ENCODE peak calls at places on chromosomes 3 and 15, in eight cellular contexts. I is sigmoid colon, N is mammary epithelial cell, P is lower lobe of right lung, K is adrenal gland, E is endothelial cell, C is A549, M is IMR-90. G is an unnamed sample.

GRCh38 chr15:72502220-72502809 is 28.2 kb downstream of the ARIH1 start:
- DNase-seq in I (no peak), K (no peak), M (no peak), N (no peak), P (no peak), E (no peak), C (no peak), G (no peak)

GRCh38 chr3:48595526-48596121 is 495 bp upstream of the COL7A1 start:
- DNase-seq in M (peak), K (peak), I (no peak), N (peak), P (no peak), E (no peak), C (peak), G (peak)

GRCh38 chr3:82509951-82510603 is 748.6 kb upstream of the GBE1 start:
- DNase-seq in K (no peak), N (peak), C (no peak), I (no peak), E (no peak), P (no peak), M (no peak), G (no peak)

GRCh38 chr3:98918586-98918985 is 17.1 kb upstream of the DCBLD2 start:
- DNase-seq in K (no peak), N (no peak), P (no peak), C (no peak), I (no peak), M (peak), E (no peak), G (peak)

GRCh38 chr3:28294667-28295413 is 53.4 kb downstream of the CMC1 start:
- DNase-seq in I (no peak), M (no peak), E (no peak), N (no peak), P (no peak), C (no peak), K (no peak), G (no peak)

GRCh38 chr3:29642393-29643033 is 361.6 kb downstream of the RBMS3 start:
- DNase-seq in N (peak), K (peak), E (no peak), M (peak), C (no peak), P (no peak), I (no peak), G (peak)

GRCh38 chr3:13110678-13111116 is 37.5 kb upstream of the IQSEC1 start:
- DNase-seq in K (no peak), N (peak), P (peak), I (no peak), E (no peak), M (no peak), C (no peak), G (no peak)

GRCh38 chr3:139520028-139520737 is 19.4 kb downstream of the RBP1 start:
- DNase-seq in C (peak), I (no peak), N (peak), M (peak), E (peak), K (no peak), P (no peak), G (peak)

GRCh38 chr3:167851171-167851570 is 115.7 kb downstream of the SERPINI1 start:
- DNase-seq in K (no peak), E (no peak), M (peak), P (no peak), N (no peak), C (no peak), I (no peak), G (peak)

GRCh38 chr3:160935413-160936095 is 169.6 kb downstream of the B3GALNT1 start:
- DNase-seq in C (no peak), N (no peak), M (no peak), E (no peak), P (no peak), I (no peak), K (peak), G (no peak)

GRCh38 chr15:38563723-38564519 is 693 bp downstream of the RASGRP1 start:
- DNase-seq in N (peak), K (peak), E (peak), M (peak), I (no peak), C (peak), P (peak), G (peak)

GRCh38 chr15:58036579-58036978 is 28.9 kb downstream of the ALDH1A2 start:
- DNase-seq in E (no peak), N (no peak), M (no peak), K (no peak), P (no peak), I (no peak), C (no peak), G (no peak)

GRCh38 chr3:37243811-37244748 is 69.7 kb upstream of the LRRFIP2 start:
- DNase-seq in M (peak), I (peak), K (peak), P (peak), C (peak), E (peak), N (peak), G (peak)

GRCh38 chr3:158718490-158719170 is 13.6 kb downstream of the RARRES1 start:
- DNase-seq in M (peak), K (no peak), I (no peak), P (no peak), E (no peak), N (peak), C (peak), G (peak)

GRCh38 chr15:28017423-28017924 is 81.6 kb downstream of the OCA2 start:
- DNase-seq in I (no peak), E (no peak), N (no peak), K (no peak), P (no peak), M (no peak), C (no peak), G (no peak)

GRCh38 chr3:186281172-186281571 is 80.9 kb downstream of the DGKG start:
- DNase-seq in K (no peak), I (no peak), E (no peak), M (peak), C (no peak), P (no peak), N (peak), G (peak)

GRCh38 chr15:95620934-95621579 is 709.4 kb upstream of the NR2F2 start:
- DNase-seq in N (peak), M (peak), C (no peak), I (no peak), E (no peak), K (no peak), P (no peak), G (peak)

GRCh38 chr15:95610945-95611344 is 719.6 kb upstream of the NR2F2 start:
- DNase-seq in P (no peak), K (no peak), E (no peak), N (no peak), C (no peak), I (no peak), M (no peak), G (no peak)

GRCh38 chr15:95616306-95616705 is 714.2 kb upstream of the NR2F2 start:
- DNase-seq in E (no peak), I (no peak), N (no peak), C (no peak), M (no peak), P (no peak), K (no peak), G (no peak)

DNA sequence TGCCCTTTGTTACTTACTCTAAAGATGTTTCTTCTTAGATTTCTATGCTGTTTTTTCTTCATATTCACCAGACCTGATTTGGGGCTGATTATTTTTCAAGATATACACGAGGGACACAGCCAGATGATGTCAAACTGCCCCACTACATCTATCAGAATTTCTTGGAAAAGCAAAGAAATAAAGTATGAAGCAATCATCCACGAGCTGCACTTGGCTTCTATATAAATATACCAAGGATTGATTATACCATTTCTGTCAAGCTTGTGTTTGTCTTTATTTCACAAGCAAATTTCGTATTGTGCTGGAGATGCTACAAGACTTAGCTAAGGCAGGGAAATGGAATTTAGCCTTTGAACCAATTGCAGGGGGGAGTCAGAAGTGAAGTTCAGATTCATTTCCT is 715.1 kb upstream of the NR2F2 start:
- DNase-seq in C (no peak), I (no peak), M (peak), P (no peak), N (no peak), K (no peak), E (no peak), G (no peak)
- TF ChIP-seq CTCF in C (no peak), I (no peak), M (no peak), P (no peak), N (no peak), K (no peak), E (no peak), G (no peak)

GRCh38 chr3:1728510-1728909 is 370.2 kb upstream of the CNTN4 start:
- DNase-seq in E (no peak), P (no peak), M (no peak), C (no peak), I (no peak), K (no peak), N (no peak), G (no peak)

GRCh38 chr3:1727242-1727641 is 371.4 kb upstream of the CNTN4 start:
- DNase-seq in K (no peak), N (no peak), P (no peak), M (no peak), I (no peak), C (no peak), E (no peak), G (no peak)

GRCh38 chr3:1723726-1724125 is 374.9 kb upstream of the CNTN4 start:
- DNase-seq in E (no peak), M (no peak), C (no peak), N (peak), P (no peak), I (no peak), K (no peak), G (no peak)

DNA sequence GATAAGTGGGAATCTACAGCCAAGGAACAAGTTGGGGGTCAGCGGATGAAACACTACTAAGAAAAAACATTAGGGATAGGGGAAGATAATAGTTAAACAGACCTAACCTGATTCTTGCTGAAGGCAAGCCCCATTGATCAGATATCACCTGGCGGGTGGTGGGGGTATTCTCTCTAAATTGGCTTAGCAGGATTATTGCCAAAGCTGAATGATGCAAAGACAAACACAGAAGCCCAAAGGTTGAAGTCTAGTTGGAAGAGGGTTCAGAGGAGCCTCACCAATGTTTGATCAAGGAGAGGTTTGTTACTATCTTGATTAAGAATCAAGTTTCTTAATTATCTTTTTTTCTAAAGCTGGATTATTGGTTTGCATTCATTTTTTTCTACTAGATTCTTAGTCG is 371.9 kb upstream of the CNTN4 start:
- DNase-seq in K (no peak), N (no peak), I (no peak), P (no peak), E (no peak), C (no peak), M (no peak), G (no peak)
- TF ChIP-seq CTCF in K (no peak), N (no peak), I (no peak), P (no peak), E (no peak), C (no peak), M (no peak), G (no peak)

DNA sequence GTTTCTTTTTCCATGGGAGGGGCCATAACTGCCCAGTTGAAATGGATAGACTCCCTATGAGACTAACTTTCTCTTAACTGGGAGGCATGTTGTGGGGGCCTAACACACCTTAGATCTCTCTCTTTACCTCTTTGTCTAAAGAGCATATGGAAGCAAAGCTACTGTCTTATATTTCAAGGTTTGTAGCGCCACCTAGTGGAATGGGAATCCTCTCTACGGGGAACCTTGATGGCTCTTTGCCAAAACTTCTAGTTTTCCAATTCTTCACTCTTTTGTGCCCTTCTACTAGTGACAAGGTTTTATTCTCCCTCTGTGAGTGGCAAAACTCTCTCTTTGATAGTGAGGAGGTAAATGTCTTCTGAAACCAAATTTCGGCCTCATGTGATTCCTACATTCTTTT is 1030.4 kb upstream of the CADM2 start:
- DNase-seq in E (peak), K (no peak), M (no peak), P (no peak), I (no peak), N (no peak), C (no peak), G (no peak)
- TF ChIP-seq CTCF in E (peak), K (no peak), M (no peak), P (no peak), I (no peak), N (peak), C (peak), G (peak)

GRCh38 chr3:30751610-30752299 is 142.7 kb downstream of the GADL1 start:
- DNase-seq in M (peak), I (no peak), N (peak), P (no peak), C (no peak), E (peak), K (peak), G (peak)
- TF ChIP-seq CTCF in M (peak), I (no peak), N (peak), P (peak), C (peak), E (peak), K (peak), G (peak)

DNA sequence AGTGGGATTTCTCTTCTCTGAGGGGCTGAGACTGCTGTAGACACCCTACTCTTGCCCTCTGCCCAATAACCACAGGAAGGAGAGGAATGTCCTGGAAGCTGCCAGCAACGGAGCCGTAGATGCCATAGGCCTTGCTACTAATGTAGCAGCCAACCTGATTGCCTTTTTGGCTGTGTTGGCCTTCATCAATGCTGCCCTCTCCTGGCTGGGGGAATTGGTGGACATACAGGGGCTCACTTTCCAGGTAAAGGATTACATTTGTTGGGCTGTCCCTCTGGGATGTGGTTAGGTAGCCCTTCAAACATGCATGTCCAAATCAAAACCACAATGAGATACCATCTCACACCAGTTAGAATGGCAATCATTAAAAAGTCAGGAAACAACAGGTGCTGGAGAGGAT is 16.1 kb downstream of the SLC28A2 start:
- DNase-seq in I (no peak), P (no peak), M (no peak), E (no peak), N (peak), C (no peak), K (no peak), G (no peak)
- TF ChIP-seq CTCF in I (no peak), P (no peak), M (no peak), E (no peak), N (peak), C (no peak), K (no peak), G (no peak)

GRCh38 chr3:57696861-57697321 is 4.0 kb upstream of the DENND6A start:
- DNase-seq in P (no peak), M (peak), I (no peak), E (no peak), C (no peak), N (peak), K (no peak), G (no peak)

GRCh38 chr3:57700737-57701136 is 7.9 kb upstream of the DENND6A start:
- DNase-seq in M (no peak), I (no peak), E (no peak), K (no peak), N (no peak), C (no peak), P (no peak), G (no peak)

GRCh38 chr3:57706462-57706861 is 13.6 kb upstream of the DENND6A start:
- DNase-seq in M (peak), I (no peak), N (peak), P (no peak), E (no peak), K (no peak), C (no peak), G (peak)

DNA sequence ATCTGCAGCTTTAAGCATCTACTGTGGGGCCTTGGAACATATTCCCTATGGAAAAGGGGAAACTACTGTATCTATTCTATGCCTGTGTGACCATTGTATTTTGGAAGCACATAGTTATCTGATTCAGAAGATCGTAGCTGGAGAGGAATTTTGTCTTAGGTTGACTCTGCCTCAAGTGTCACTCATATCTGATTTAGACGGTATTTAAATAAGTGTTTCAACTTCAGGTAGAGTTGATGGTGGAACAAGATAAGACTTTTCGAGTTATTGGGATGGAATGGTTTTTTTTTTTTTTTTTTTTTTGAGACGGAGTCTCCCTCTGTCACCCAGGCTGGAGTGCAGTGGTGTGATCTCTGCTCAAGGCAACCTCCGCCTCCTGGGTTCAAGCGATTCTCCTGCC is 8.9 kb upstream of the DENND6A start:
- DNase-seq in E (no peak), C (no peak), N (no peak), K (no peak), M (no peak), I (no peak), P (no peak), G (no peak)
- TF ChIP-seq CTCF in E (no peak), C (no peak), N (no peak), K (no peak), M (no peak), I (no peak), P (no peak), G (no peak)

GRCh38 chr3:157534725-157535161 is 31.5 kb upstream of the VEPH1 start:
- DNase-seq in C (no peak), I (no peak), K (no peak), P (no peak), E (no peak), M (no peak), N (no peak), G (no peak)
- TF ChIP-seq CTCF in C (no peak), I (no peak), K (no peak), P (no peak), E (no peak), M (no peak), N (no peak), G (no peak)

DNA sequence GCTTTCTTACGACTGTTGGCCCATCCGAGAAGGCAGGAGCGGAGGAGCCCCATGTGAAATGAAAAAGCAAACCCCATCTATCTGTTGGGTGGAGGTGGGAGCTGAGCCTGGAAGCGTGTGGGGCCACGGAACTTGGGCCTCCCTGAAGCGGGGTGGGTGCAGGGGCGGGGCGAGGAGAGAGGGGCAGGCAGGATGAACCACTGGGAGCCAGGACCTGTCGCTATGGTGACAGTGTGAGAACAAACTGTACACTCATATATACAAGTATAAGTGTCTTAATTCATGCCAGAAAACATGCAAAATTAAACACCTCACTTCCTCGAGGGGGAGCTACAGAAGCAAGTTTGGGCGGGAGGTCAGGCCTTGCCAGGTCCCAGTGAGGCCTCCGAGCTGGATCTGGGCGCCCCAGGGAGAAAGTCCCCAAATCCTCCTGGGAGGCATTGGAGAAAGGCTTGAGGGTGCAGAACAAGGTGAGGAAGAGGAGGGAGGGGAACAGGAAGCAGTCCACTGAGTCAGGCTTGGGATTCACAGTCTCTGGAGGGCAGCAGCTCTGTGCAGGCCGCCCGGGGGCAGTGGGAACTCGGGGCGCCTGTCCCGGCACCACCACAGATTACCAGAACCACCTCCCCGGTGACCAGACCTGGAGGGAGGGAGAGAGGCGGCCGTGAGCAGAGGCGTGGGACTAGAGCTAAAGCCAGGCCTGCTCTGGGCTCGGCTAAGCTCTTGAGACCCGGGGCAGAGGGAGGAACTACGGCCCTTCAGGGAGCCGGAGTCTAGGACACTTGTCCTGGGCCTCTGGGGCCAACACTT is 34.8 kb downstream of the RBPMS2 start:
- DNase-seq in P (peak), E (no peak), K (no peak), I (peak), N (peak), M (peak), C (peak), G (peak)
- TF ChIP-seq CTCF in P (peak), E (no peak), K (no peak), I (peak), N (no peak), M (peak), C (no peak), G (peak)

G was measured in astrocyte of the spinal cord.